ENCODE peak calls at places on chromosomes 6 and 20, in ten cellular contexts. J, R, P, Y, A, G, O, E, W and X are unnamed samples.

GRCh38 chr6:139625998-139626975 is 251.8 kb upstream of the CITED2 start:
- DNase-seq in A (no peak), R (no peak), Y (no peak), G (peak), J (no peak), P (peak), O (no peak), E (no peak), W (peak), X (no peak)

GRCh38 chr6:155444952-155445903 is 10.4 kb downstream of the NOX3 start:
- DNase-seq in W (no peak), E (no peak), G (no peak), J (no peak), O (no peak), A (no peak), Y (no peak), R (no peak), P (no peak), X (no peak)

GRCh38 chr20:61297981-61298380 is 45.9 kb downstream of the CDH4 start:
- DNase-seq in J (no peak), Y (peak), O (no peak), G (peak), A (no peak), P (no peak), R (no peak), W (no peak), E (no peak), X (no peak)

GRCh38 chr6:3755637-3756515 is 4.4 kb upstream of the PXDC1 start:
- DNase-seq in J (no peak), Y (no peak), G (no peak), P (no peak), R (no peak), E (no peak), O (no peak), A (no peak), W (no peak), X (no peak)

GRCh38 chr6:45714795-45715507 is 300.7 kb downstream of the CLIC5 start:
- DNase-seq in E (peak), A (no peak), J (peak), Y (peak), P (peak), R (peak), O (peak), W (peak), G (peak), X (no peak)

GRCh38 chr20:25030007-25030648 is 27.8 kb downstream of the ACSS1 start:
- DNase-seq in O (no peak), W (no peak), E (no peak), J (no peak), Y (no peak), R (no peak), A (no peak), P (no peak), G (no peak), X (no peak)

GRCh38 chr6:108675226-108676160 is 114.8 kb downstream of the FOXO3 start:
- DNase-seq in P (no peak), G (no peak), O (peak), Y (no peak), R (no peak), A (no peak), J (no peak), W (no peak), E (no peak), X (no peak)

GRCh38 chr6:34047913-34048867 is 97.7 kb downstream of the GRM4 start:
- DNase-seq in R (no peak), G (no peak), W (peak), E (no peak), O (no peak), J (no peak), A (no peak), P (no peak), Y (no peak), X (no peak)

GRCh38 chr6:161058746-161059145 is 67.2 kb downstream of the MAP3K4 start:
- DNase-seq in P (no peak), G (no peak), O (no peak), Y (no peak), R (no peak), J (no peak), E (no peak), A (no peak), W (no peak), X (no peak)